ENCODE peak calls at places on chromosomes 11 and 22, in five cellular contexts. B is activated T-cell treated with anti-CD3 and anti-CD28 coated beads for 1 hour; D is GM10248; J is fibroblast of lung; U is CD4-positive, alpha-beta memory T cell. W is an unnamed sample.

GRCh38 chr11:59783632-59784090 is 26.9 kb downstream of the MRPL16 start:
- DNase-seq in U (no peak), B (no peak), J (no peak), D (no peak), W (no peak)

GRCh38 chr11:45079943-45080719 is 66.3 kb upstream of the PRDM11 start:
- DNase-seq in B (peak), U (peak), J (no peak), D (peak), W (no peak)

GRCh38 chr22:41229730-41230398 is 10.9 kb downstream of the CHADL start:
- DNase-seq in B (no peak), D (no peak), J (no peak), U (no peak), W (no peak)

GRCh38 chr11:48123249-48123875 is 93.2 kb upstream of the OR4B1 start:
- DNase-seq in D (no peak), B (no peak), J (no peak), U (no peak), W (no peak)

GRCh38 chr22:37304595-37305343 is 22.5 kb downstream of the CYTH4 start:
- DNase-seq in J (peak), D (no peak), B (no peak), U (no peak), W (no peak)

GRCh38 chr11:87281496-87281895 is 243.8 kb downstream of the TMEM135 start:
- DNase-seq in J (no peak), D (no peak), U (no peak), B (no peak), W (no peak)

GRCh38 chr11:48036466-48036865 is 56.1 kb downstream of the PTPRJ start:
- DNase-seq in U (no peak), J (peak), B (no peak), D (no peak), W (no peak)

GRCh38 chr11:36412781-36413383 is 97.2 kb downstream of the TRAF6 start:
- DNase-seq in U (no peak), D (no peak), B (no peak), J (peak), W (no peak)